ENCODE peak calls at places on chromosome 14, in four cellular contexts. J is lower leg skin, F is vagina, C is SK-N-SH. O is an unnamed sample.

GRCh38 chr14:31930493-31931225 is 146.4 kb upstream of the ARHGAP5 start:
- DNase-seq in J (no peak), F (no peak), C (no peak), O (no peak)

GRCh38 chr14:82951171-82951570 is 1417.5 kb upstream of the SEL1L start:
- DNase-seq in J (no peak), F (no peak), C (no peak), O (no peak)

GRCh38 chr14:33777651-33778050 is 173.2 kb downstream of the EGLN3 start:
- DNase-seq in J (no peak), F (no peak), C (no peak), O (no peak)

GRCh38 chr14:81942071-81942470 is 408.4 kb upstream of the SEL1L start:
- DNase-seq in J (no peak), F (no peak), C (no peak), O (no peak)

GRCh38 chr14:33026850-33027420 is 88.3 kb downstream of the NPAS3 start:
- DNase-seq in J (no peak), F (no peak), C (no peak), O (no peak)

GRCh38 chr14:75339059-75339458 is 60.4 kb downstream of the FOS start:
- DNase-seq in J (peak), F (no peak), C (no peak), O (no peak)

GRCh38 chr14:50762001-50762930 is 68.7 kb downstream of the NIN start:
- DNase-seq in J (no peak), F (no peak), C (no peak), O (no peak)

GRCh38 chr14:80202888-80203562 is 8.3 kb downstream of the DIO2 start:
- DNase-seq in J (no peak), F (no peak), C (peak), O (peak)

GRCh38 chr14:104114421-104115130 is 23.8 kb upstream of the KIF26A start:
- DNase-seq in J (no peak), F (no peak), C (peak), O (peak)

GRCh38 chr14:61662437-61663311 is 32.6 kb upstream of the HIF1A start:
- DNase-seq in J (peak), F (no peak), C (peak), O (no peak)

GRCh38 chr14:67514203-67514607 is 18.9 kb upstream of the PLEKHH1 start:
- DNase-seq in J (no peak), F (no peak), C (peak), O (no peak)

GRCh38 chr14:48704639-48705038 is 881.5 kb downstream of the RPS29 start:
- DNase-seq in J (no peak), F (no peak), C (no peak), O (no peak)

GRCh38 chr14:99966030-99966429 is 99.2 kb upstream of the EVL start:
- DNase-seq in J (no peak), F (no peak), C (no peak), O (no peak)

GRCh38 chr14:99968156-99968920 is 96.9 kb upstream of the EVL start:
- DNase-seq in J (no peak), F (no peak), C (no peak), O (no peak)

GRCh38 chr14:99964979-99965378 is 100.2 kb upstream of the EVL start:
- DNase-seq in J (no peak), F (no peak), C (no peak), O (no peak)

GRCh38 chr14:99966436-99966835 is 98.8 kb upstream of the EVL start:
- DNase-seq in J (no peak), F (no peak), C (no peak), O (no peak)

GRCh38 chr14:99966912-99967311 is 98.3 kb upstream of the EVL start:
- DNase-seq in J (no peak), F (no peak), C (no peak), O (no peak)
- H3K4me3 ChIP-seq in J (no peak), F (no peak), C (no peak), O (no peak)

GRCh38 chr14:24064091-24064795 is 7.1 kb upstream of the CPNE6 start:
- DNase-seq in J (no peak), F (no peak), C (peak), O (no peak)
- TF ChIP-seq CTCF in J (no peak), F (no peak), C (no peak), O (no peak)

DNA sequence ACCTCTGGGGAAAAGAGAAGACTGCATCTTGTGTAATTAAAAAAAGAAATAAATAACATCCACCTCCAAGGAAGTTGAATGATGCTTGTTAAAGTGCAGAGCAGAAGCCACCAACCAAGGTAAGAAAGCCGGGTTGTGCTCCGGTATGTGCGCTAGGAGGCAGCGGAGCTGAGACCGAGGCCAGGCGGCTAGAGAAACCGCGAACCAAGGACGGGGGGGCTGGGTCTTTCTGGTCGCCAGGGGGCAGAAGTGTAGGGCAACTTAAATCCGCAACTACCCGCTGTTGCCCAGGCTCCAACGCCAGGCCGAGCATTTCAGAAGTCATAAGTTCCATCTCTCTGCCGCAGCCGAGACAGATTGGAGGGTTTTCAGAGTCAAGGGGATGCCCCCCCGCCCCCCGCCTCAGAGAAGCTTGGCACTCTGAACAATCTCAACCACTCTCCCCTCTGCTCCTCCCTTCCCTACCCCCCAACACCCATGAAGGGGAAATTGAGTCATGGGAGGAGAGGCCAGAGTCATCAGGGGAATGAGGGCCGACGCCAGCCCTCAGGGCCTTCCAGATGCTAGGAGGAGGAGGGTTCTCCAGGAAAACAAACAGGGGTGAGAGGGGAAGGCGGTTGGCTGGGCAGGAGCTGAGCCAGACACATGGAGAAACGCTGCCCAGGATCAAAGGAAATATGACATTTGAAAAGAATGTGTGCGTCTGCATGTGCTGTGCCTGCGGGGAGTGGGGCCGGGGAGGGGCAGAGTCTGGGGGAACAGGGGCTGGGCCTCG is 2.2 kb upstream of the NFATC4 start:
- DNase-seq in J (peak), F (no peak), C (peak), O (peak)
- H3K4me3 ChIP-seq in J (no peak), F (peak), C (peak), O (peak)

GRCh38 chr14:65832431-65833253 is 420.1 kb downstream of the FUT8 start:
- DNase-seq in J (peak), F (no peak), C (peak), O (no peak)
- TF ChIP-seq CTCF in J (no peak), F (no peak), C (peak), O (peak)

GRCh38 chr14:85532981-85533820 is 3.3 kb downstream of the FLRT2 start:
- DNase-seq in J (peak), F (no peak), C (peak), O (peak)

GRCh38 chr14:85531594-85532391 is 1.8 kb downstream of the FLRT2 start:
- DNase-seq in J (peak), F (no peak), C (peak), O (peak)

GRCh38 chr14:85533821-85534271 is 3.9 kb downstream of the FLRT2 start:
- DNase-seq in J (no peak), F (no peak), C (no peak), O (peak)

GRCh38 chr14:85531141-85531593 is 1.2 kb downstream of the FLRT2 start:
- DNase-seq in J (peak), F (no peak), C (peak), O (peak)

DNA sequence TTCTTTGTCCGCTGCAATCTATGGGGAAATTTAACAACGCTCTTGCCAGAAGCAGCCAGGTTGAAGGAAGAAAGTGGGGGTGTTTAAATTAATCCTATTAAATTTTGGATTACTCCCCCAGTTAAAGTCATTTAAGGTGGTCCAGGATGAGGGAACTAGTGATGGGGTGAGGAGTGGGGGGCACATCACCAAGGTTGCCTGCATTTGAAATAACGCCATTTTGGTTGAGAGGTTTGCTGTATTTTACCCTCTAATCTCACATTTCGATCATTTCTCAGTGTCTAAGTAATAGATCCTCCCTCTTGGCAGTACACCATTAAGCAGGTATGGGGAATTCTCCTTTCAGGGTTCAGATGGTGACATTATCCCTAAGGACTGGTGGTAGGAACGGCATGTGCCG is 2.6 kb downstream of the FLRT2 start:
- DNase-seq in J (no peak), F (no peak), C (no peak), O (no peak)
- H3K4me3 ChIP-seq in J (no peak), F (peak), C (peak), O (peak)

DNA sequence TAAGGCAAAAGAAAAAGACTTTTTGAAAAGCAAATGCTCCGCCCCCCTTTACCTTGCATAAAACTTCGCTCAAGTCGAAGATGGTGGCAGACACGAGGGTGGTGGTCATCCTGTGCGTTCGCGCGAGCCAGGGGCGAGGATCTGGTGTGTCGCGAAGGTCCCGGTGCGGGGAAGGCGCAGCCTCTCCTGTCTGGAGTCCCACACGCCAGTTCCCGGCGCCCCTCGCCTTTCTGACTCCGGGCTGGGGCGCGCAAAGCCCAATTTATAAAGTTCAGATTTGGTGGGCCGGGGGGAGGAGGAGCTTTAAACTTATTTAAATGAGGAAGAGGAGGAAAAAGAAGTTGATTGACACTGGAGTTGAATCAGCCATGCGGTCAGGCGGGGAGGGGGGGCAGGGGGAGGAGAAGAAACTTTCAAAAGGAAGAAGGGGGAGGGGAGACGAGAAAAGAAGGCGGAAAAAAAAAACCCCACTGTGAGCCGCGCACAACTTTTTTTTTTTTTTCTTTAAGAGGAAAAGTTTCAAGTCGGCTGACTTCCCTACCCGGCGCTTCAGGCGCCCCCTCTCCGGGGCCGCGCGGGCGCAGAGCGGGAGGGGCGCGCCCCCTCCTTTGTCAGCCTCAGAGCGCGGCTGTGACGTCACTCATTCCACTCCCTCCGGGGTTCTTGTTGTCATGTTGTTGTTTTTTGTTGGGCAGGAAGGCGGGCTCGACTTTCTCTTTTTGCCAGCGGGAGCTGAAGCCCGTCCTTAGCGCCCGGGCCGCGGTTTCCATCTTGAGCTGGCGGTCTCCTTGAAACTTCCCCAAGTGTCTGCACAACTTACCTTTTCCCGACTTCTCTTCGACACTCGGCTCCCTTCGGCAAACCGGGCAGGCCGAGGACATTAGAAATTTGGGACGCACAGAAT is at the start of gene ZFP36L1:
- DNase-seq in J (peak), F (peak), C (peak), O (peak)
- TF ChIP-seq CTCF in J (no peak), F (no peak), C (no peak), O (no peak)

GRCh38 chr14:102430212-102430908 is 67.6 kb downstream of the TECPR2 start:
- DNase-seq in J (no peak), F (no peak), C (no peak), O (no peak)
- H3K4me3 ChIP-seq in J (no peak), F (no peak), C (no peak), O (no peak)

O was measured in WERI-Rb-1.